ENCODE peak calls at places on chromosomes 6 and 20, in nine cellular contexts. R is GM20000; F is activated T-cell treated with anti-CD3 and anti-CD28 coated beads, Interleukin-2, amount 50 U/mL, for 48 hours; S is NCI-H1092; B is astrocyte of the spinal cord; U is stimulated activated naive CD4-positive, alpha-beta T cell; Z is hypothalamus; Y is HEK293T; M is Kasumi-1. X is an unnamed sample.

GRCh38 chr6:28807682-28808280 is 116.0 kb downstream of the TRIM27 start:
- DNase-seq in U (no peak), R (no peak), Z (no peak), F (peak; percentile 75), Y (peak; percentile 38), S (no peak), M (peak; percentile 65), B (peak; percentile 57), X (peak; percentile 75)

GRCh38 chr20:32031007-32031958 is 20.8 kb upstream of the HCK start:
- DNase-seq in B (peak; percentile 63), S (peak; percentile 48), M (peak; percentile 69), U (peak; percentile 9), Z (no peak), F (peak; percentile 75), R (peak; percentile 69), Y (peak; percentile 88), X (peak; percentile 88)

GRCh38 chr20:38303908-38304379 is at the start of gene BPI:
- DNase-seq in F (peak; percentile 18), Z (no peak), S (no peak), Y (no peak), M (peak; percentile 96), R (no peak), U (no peak), B (peak; percentile 64), X (no peak)

GRCh38 chr6:44111434-44112417 is 15.5 kb downstream of the MRPL14 start:
- DNase-seq in M (no peak), R (no peak), S (no peak), Y (no peak), F (no peak), B (no peak), U (no peak), Z (no peak), X (no peak)

GRCh38 chr20:22827916-22828315 is 207.2 kb upstream of the SSTR4 start:
- DNase-seq in B (no peak), M (no peak), Y (no peak), F (no peak), S (no peak), U (no peak), Z (no peak), R (no peak), X (no peak)

GRCh38 chr6:168035098-168035660 is 37.7 kb downstream of the KIF25 start:
- DNase-seq in U (no peak), S (peak; percentile 54), B (peak; percentile 70), Z (no peak), R (no peak), F (no peak), M (no peak), Y (peak; percentile 83), X (peak; percentile 67)

GRCh38 chr6:161378115-161378514 is 104.3 kb upstream of the AGPAT4 start:
- DNase-seq in B (no peak), M (no peak), Z (no peak), R (no peak), Y (no peak), S (no peak), F (no peak), U (no peak), X (no peak)

GRCh38 chr6:111803804-111804203 is 69.4 kb downstream of the FYN start:
- DNase-seq in B (peak; percentile 85), S (no peak), U (peak; percentile 36), F (no peak), M (no peak), Z (no peak), R (no peak), Y (no peak), X (no peak)

GRCh38 chr20:39943336-39943735 is 745.7 kb downstream of the MAFB start:
- DNase-seq in F (no peak), M (no peak), R (no peak), Y (no peak), U (no peak), B (no peak), S (no peak), Z (no peak), X (no peak)

GRCh38 chr20:38249536-38250310 is 10.8 kb downstream of the KIAA1755 start:
- DNase-seq in M (no peak), Z (no peak), R (no peak), F (no peak), B (no peak), U (no peak), S (no peak), Y (no peak), X (peak; percentile 44)

GRCh38 chr6:125832396-125832795 is 41.6 kb downstream of the NCOA7 start:
- DNase-seq in B (no peak), Z (no peak), M (no peak), U (no peak), F (no peak), S (no peak), R (no peak), Y (no peak), X (no peak)

GRCh38 chr20:8089668-8090067 is 42.4 kb upstream of the PLCB1 start:
- DNase-seq in Z (no peak), S (no peak), U (no peak), M (no peak), Y (no peak), F (no peak), B (no peak), R (no peak), X (no peak)

GRCh38 chr20:16027710-16028109 is 545.5 kb downstream of the KIF16B start:
- DNase-seq in R (no peak), B (no peak), M (no peak), U (no peak), S (no peak), Y (no peak), Z (no peak), F (no peak), X (no peak)

GRCh38 chr20:56865055-56865454 is 235.9 kb downstream of the TFAP2C start:
- DNase-seq in S (no peak), Z (no peak), R (no peak), Y (no peak), U (no peak), B (no peak), F (no peak), M (no peak), X (peak; percentile 55)

GRCh38 chr20:58514321-58515239 is 619 bp downstream of the APCDD1L start:
- DNase-seq in M (no peak), B (peak; percentile 23), Z (no peak), R (no peak), S (no peak), U (no peak), F (no peak), Y (no peak), X (peak; percentile 56)

GRCh38 chr6:148565931-148566663 is 180.7 kb upstream of the UST start:
- DNase-seq in B (peak; percentile 92), Z (no peak), U (no peak), R (peak; percentile 52), S (no peak), F (peak; percentile 52), M (no peak), Y (no peak), X (peak; percentile 97)

GRCh38 chr6:112433457-112433856 is 86.3 kb downstream of the RFPL4B start:
- DNase-seq in Z (no peak), R (no peak), U (no peak), Y (no peak), S (no peak), F (no peak), B (no peak), M (no peak), X (no peak)

GRCh38 chr6:104486003-104486402 is 373.7 kb downstream of the HACE1 start:
- DNase-seq in S (no peak), Y (no peak), Z (no peak), M (no peak), F (no peak), R (no peak), U (no peak), B (no peak), X (no peak)

GRCh38 chr6:28789553-28790083 is 134.2 kb downstream of the TRIM27 start:
- DNase-seq in Y (no peak), B (peak; percentile 67), Z (no peak), F (peak; percentile 71), M (peak; percentile 86), U (no peak), R (peak; percentile 23), S (no peak), X (peak; percentile 71)

GRCh38 chr6:112302154-112302553 is 45.0 kb upstream of the RFPL4B start:
- DNase-seq in S (no peak), R (no peak), M (no peak), B (no peak), Y (no peak), U (no peak), Z (no peak), F (no peak), X (no peak)

GRCh38 chr6:144408151-144408550 is 123.0 kb downstream of the UTRN start:
- DNase-seq in U (no peak), R (no peak), M (no peak), B (peak; percentile 48), S (no peak), F (no peak), Y (peak; percentile 16), Z (no peak), X (peak; percentile 33)

GRCh38 chr20:38833857-38834164 is 28.3 kb downstream of the PPP1R16B start:
- DNase-seq in F (no peak), U (peak; percentile 20), Y (no peak), S (no peak), B (no peak), Z (no peak), R (peak; percentile 46), M (no peak), X (no peak)

GRCh38 chr6:2244261-2245102 is 923 bp downstream of the GMDS start:
- DNase-seq in S (no peak), U (no peak), M (peak; percentile 26), F (no peak), Y (no peak), Z (no peak), R (peak; percentile 25), B (no peak), X (no peak)

GRCh38 chr6:117976030-117976651 is 69.1 kb downstream of the SLC35F1 start:
- DNase-seq in B (peak; percentile 57), Z (no peak), U (no peak), Y (peak; percentile 46), R (peak; percentile 41), F (no peak), M (peak; percentile 68), S (peak; percentile 23), X (peak; percentile 60)

GRCh38 chr6:136696238-136696637 is 96.0 kb downstream of the MAP3K5 start:
- DNase-seq in M (no peak), R (no peak), Z (no peak), F (no peak), Y (no peak), B (no peak), S (no peak), U (no peak), X (peak; percentile 4)

GRCh38 chr20:7113577-7114466 is 346.3 kb downstream of the BMP2 start:
- DNase-seq in R (no peak), Z (no peak), M (peak; percentile 12), Y (peak; percentile 34), S (peak; percentile 25), F (no peak), U (no peak), B (peak; percentile 57), X (peak; percentile 40)

GRCh38 chr6:20881365-20881764 is 347.1 kb downstream of the CDKAL1 start:
- DNase-seq in M (no peak), Z (no peak), Y (no peak), U (no peak), B (no peak), R (no peak), S (no peak), F (no peak), X (no peak)

GRCh38 chr6:96470296-96470695 is 51.3 kb upstream of the UFL1 start:
- DNase-seq in U (no peak), B (no peak), Y (no peak), M (no peak), Z (no peak), S (no peak), F (no peak), R (no peak), X (no peak)

GRCh38 chr6:257031-257725 is 35.1 kb upstream of the DUSP22 start:
- DNase-seq in B (peak; percentile 46), S (no peak), Z (no peak), M (no peak), Y (no peak), U (no peak), R (no peak), F (no peak), X (peak; percentile 64)

GRCh38 chr20:34629904-34630303 is 47.0 kb downstream of the PIGU start:
- DNase-seq in Y (no peak), U (no peak), Z (no peak), M (no peak), F (no peak), B (no peak), S (no peak), R (no peak), X (no peak)

GRCh38 chr6:549901-550300 is 107.0 kb downstream of the HUS1B start:
- DNase-seq in S (no peak), B (no peak), M (no peak), U (no peak), Z (no peak), R (no peak), Y (no peak), F (peak; percentile 59), X (no peak)

X was measured in GM23248.